ENCODE peak calls at places on chromosomes 6 and 20, in four cellular contexts. W, A, E and Y are unnamed samples.

GRCh38 chr6:125748534-125749111 is 809 bp upstream of the HEY2 start:
- DNase-seq in W (no peak), A (peak; percentile 35), E (no peak), Y (no peak)

GRCh38 chr20:14401479-14402138 is 64.2 kb upstream of the FLRT3 start:
- DNase-seq in W (no peak), A (no peak), E (no peak), Y (peak; percentile 8)

GRCh38 chr6:157045831-157046454 is 268.8 kb downstream of the ARID1B start:
- DNase-seq in W (no peak), A (peak; percentile 54), E (no peak), Y (no peak)

GRCh38 chr20:32727663-32728062 is 15.6 kb downstream of the COMMD7 start:
- DNase-seq in W (no peak), A (no peak), E (no peak), Y (no peak)

GRCh38 chr6:2509746-2510145 is 241.0 kb downstream of the MYLK4 start:
- DNase-seq in W (no peak), A (no peak), E (no peak), Y (no peak)

GRCh38 chr6:153312633-153313032 is 181.6 kb upstream of the RGS17 start:
- DNase-seq in W (peak; percentile 67), A (peak; percentile 53), E (peak; percentile 16), Y (peak; percentile 49)

GRCh38 chr6:137811121-137811911 is 55.7 kb upstream of the TNFAIP3 start:
- DNase-seq in W (peak; percentile 79), A (no peak), E (peak; percentile 46), Y (peak; percentile 94)

GRCh38 chr6:79946773-79947190 is 571 bp downstream of the ELOVL4 start:
- DNase-seq in W (no peak), A (peak; percentile 41), E (no peak), Y (no peak)

GRCh38 chr6:2165216-2165725 is 80.1 kb downstream of the GMDS start:
- DNase-seq in W (no peak), A (no peak), E (no peak), Y (no peak)

GRCh38 chr6:72035483-72035882 is 149.1 kb downstream of the RIMS1 start:
- DNase-seq in W (no peak), A (no peak), E (no peak), Y (no peak)

GRCh38 chr6:15827492-15828255 is 164.8 kb upstream of the DTNBP1 start:
- DNase-seq in W (no peak), A (no peak), E (no peak), Y (peak; percentile 9)

GRCh38 chr20:55386686-55387085 is 618.6 kb downstream of the CBLN4 start:
- DNase-seq in W (no peak), A (no peak), E (no peak), Y (no peak)

GRCh38 chr6:16704706-16705402 is 56.4 kb downstream of the ATXN1 start:
- DNase-seq in W (no peak), A (peak; percentile 42), E (no peak), Y (peak; percentile 46)

GRCh38 chr20:32631916-32632460 is 41.8 kb downstream of the C20orf203 start:
- DNase-seq in W (no peak), A (no peak), E (no peak), Y (no peak)

GRCh38 chr6:104642871-104643270 is 216.8 kb downstream of the HACE1 start:
- DNase-seq in W (no peak), A (no peak), E (no peak), Y (no peak)

GRCh38 chr6:165805067-165805525 is 142.1 kb upstream of the PDE10A start:
- DNase-seq in W (no peak), A (no peak), E (no peak), Y (no peak)

GRCh38 chr6:158808918-158809678 is 10.1 kb downstream of the EZR start:
- DNase-seq in W (peak; percentile 27), A (no peak), E (no peak), Y (peak; percentile 91)

GRCh38 chr6:33723576-33724085 is 12.1 kb upstream of the UQCC2 start:
- DNase-seq in W (no peak), A (peak; percentile 36), E (no peak), Y (no peak)

GRCh38 chr20:1377984-1378742 is 14.7 kb downstream of the FKBP1A start:
- DNase-seq in W (no peak), A (no peak), E (no peak), Y (no peak)

DNA sequence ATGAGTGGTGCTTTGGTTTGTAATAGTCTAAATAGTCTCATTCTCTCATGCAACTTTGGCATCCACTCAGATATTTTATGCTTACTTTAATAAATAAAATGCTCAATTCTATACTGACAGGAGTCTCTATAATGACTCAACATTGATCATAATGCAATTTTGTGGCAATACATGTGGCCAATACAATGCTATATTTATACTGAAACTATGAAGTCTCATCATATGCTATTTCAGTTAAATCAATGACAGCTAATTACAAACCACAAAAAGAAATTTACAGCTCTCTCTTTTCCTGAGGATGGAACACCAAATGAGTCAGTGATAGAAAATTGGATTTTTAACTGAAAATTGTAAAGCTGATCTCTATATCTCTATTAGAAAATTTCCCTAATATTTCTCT is 77.1 kb downstream of the WASF1 start:
- DNase-seq in W (no peak), A (no peak), E (no peak), Y (peak; percentile 7)
- TF ChIP-seq CTCF in W (no peak), A (no peak), E (no peak), Y (no peak)

DNA sequence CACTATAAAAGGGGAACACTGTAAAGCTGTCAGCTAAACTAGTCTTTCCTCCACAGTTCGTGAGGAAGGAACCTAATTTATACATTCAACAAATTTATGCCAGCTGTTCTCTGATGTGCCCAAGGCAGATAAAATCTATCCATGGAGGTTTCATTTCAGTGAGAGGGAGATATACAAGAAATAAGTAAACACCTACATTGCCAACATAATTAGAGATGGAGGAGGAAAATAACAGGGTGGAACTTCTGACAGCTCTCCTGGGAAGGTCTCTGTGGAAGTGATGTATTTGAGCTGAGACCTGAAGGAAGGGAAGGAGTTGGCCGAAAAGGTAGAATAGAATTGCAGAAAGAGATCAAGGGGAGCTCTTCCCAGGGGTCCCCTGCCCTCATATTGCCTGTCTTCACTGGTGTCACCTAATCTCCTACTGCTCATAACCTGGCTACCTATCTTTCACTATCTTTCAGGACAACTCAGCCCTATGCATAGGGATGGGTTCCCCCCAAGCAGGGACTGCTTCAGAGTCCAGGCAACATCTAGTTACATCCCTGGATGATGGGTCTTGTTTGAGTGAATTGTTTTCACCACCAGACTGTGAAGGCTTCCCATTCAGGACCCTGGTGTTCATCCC is 1.0 kb upstream of the HECA start:
- DNase-seq in W (no peak), A (no peak), E (no peak), Y (no peak)
- H3K4me3 ChIP-seq in W (no peak overlapping the region), A (no peak overlapping the region), E (no peak overlapping the region), Y (no peak overlapping the region)

GRCh38 chr20:25000268-25000801 is 7.8 kb upstream of the APMAP start:
- DNase-seq in W (peak; percentile 96), A (no peak), E (peak; percentile 92), Y (no peak)
- TF ChIP-seq CTCF in W (no peak), A (peak; percentile 3), E (no peak), Y (no peak)

GRCh38 chr20:58260006-58260405 is 31.6 kb upstream of the ANKRD60 start:
- DNase-seq in W (no peak), A (no peak), E (no peak), Y (no peak)
- H3K4me3 ChIP-seq in W (no peak overlapping the region), A (no peak overlapping the region), E (no peak overlapping the region), Y (no peak overlapping the region)

GRCh38 chr20:33894798-33895197 is 83.7 kb downstream of the CHMP4B start:
- DNase-seq in W (no peak), A (no peak), E (no peak), Y (no peak)

GRCh38 chr20:33896509-33896908 is 85.4 kb downstream of the CHMP4B start:
- DNase-seq in W (no peak), A (no peak), E (peak; percentile 9), Y (no peak)

GRCh38 chr20:33900515-33901131 is 89.5 kb downstream of the CHMP4B start:
- DNase-seq in W (no peak), A (no peak), E (no peak), Y (no peak)

GRCh38 chr20:33899106-33899505 is 88.0 kb downstream of the CHMP4B start:
- DNase-seq in W (no peak), A (no peak), E (no peak), Y (no peak)

DNA sequence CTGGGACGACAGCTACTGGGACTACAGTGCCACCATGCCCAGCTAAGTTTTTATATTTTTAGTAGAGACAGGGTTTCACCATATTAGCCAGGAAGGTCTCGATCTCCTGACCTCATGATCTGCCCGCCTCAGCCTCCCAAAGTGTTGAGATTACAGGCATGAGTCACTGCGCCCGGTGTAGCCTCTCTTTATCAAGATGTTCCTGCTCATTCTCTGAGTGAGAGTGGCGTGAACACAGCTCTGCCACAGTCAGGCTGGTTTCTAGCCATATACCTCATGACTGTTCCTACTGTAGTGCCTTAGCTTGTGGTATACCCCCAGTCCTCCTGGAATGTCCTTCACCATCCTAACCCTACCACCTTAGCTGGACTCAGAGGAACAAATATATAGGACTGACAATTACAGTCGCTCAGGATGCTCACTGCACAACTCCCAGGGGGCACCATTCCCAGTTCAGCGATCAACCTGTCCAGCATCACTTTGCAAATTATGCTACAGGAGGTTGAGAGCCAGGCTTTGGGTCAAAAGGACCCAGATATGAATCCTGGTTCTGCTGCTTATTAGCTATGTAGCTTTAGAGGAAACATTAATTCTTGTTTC is 86.3 kb downstream of the CHMP4B start:
- DNase-seq in W (no peak), A (no peak), E (no peak), Y (no peak)
- TF ChIP-seq CTCF in W (no peak), A (no peak), E (no peak), Y (no peak)

DNA sequence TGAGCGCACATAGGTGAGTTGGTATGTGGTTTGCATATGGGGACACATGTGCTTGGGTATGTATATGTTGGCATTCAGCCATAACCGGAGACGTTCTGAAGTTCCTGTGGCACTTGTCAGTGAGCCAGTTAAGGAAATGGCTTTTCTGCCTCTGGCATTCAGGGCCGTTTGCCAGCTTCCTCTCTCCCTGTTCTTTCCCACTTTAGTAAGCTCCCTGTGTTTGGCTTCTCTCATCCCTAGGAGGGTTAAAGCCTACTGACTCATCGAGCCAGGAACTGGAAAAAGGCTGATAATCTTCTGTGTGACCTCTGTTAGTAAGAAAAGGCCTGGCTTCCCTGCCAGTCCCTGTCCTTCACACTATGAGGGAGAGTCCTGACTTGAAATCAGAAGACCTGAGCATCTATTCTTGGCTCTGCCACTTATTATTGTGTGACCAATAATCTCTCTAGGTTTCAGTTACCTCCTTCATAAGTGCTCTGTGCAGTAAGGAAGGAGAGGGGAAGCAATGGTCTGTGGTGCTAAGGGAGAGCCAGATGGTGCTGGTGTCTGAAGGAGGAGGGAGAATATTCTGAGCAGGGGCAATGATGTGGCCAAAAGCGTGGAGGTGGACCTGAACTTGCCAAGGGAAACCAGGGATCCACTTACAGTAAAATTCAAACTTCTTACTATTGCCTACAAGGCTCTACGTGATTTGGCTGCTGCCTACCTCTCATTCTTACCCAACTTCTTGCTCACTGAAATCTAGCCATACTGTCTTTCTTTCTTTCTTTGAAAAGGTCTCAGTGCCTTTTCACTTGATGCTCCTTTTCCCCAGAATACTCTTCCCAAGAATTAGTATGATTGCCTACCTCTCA is 31.4 kb downstream of the ACSS2 start:
- DNase-seq in W (peak; percentile 76), A (peak; percentile 50), E (peak; percentile 14), Y (no peak)
- H3K4me3 ChIP-seq in W (no peak overlapping the region), A (no peak overlapping the region), E (no peak overlapping the region), Y (no peak overlapping the region)

GRCh38 chr6:150667977-150668716 is 68.5 kb downstream of the PLEKHG1 start:
- DNase-seq in W (peak; percentile 97), A (peak; percentile 93), E (peak; percentile 79), Y (peak; percentile 43)
- TF ChIP-seq CTCF in W (no peak), A (peak; percentile 43), E (no peak), Y (no peak)